ENCODE peak calls at places on chromosomes 2 and 18, in eight cellular contexts. C is choroid plexus epithelial cell; X is naive thymus-derived CD8-positive, alpha-beta T cell; W is stomach; J is ACHN; Q is skeletal muscle cell; Y is EH; T is hepatic stellate cell. A is an unnamed sample.

GRCh38 chr2:125224188-125224587 is 1199.1 kb downstream of the CNTNAP5 start:
- DNase-seq in J (no peak), C (no peak), X (no peak), W (no peak), T (no peak), Y (no peak), Q (no peak), A (no peak)

GRCh38 chr2:120566331-120567035 is 169.2 kb upstream of the GLI2 start:
- DNase-seq in T (peak; percentile 99), X (no peak), J (no peak), W (peak; percentile 78), C (peak; percentile 97), Y (no peak), Q (peak; percentile 69), A (peak; percentile 22)

GRCh38 chr2:3827673-3828575 is 124.5 kb downstream of the DCDC2C start:
- DNase-seq in T (no peak), W (no peak), Y (no peak), X (no peak), C (peak; percentile 71), Q (peak; percentile 4), J (peak; percentile 42), A (peak; percentile 16)

GRCh38 chr18:49459404-49460171 is 857 bp downstream of the DYM start:
- DNase-seq in Y (peak; percentile 44), T (peak; percentile 56), Q (no peak), W (no peak), C (peak; percentile 46), J (peak; percentile 16), X (peak; percentile 3), A (peak; percentile 24)

GRCh38 chr2:24076849-24077534 is 866 bp upstream of the SF3B6 start:
- DNase-seq in W (no peak), Y (peak; percentile 34), Q (no peak), J (no peak), T (peak; percentile 14), C (peak; percentile 33), X (no peak), A (peak; percentile 21)

GRCh38 chr2:42050350-42051167 is 2.7 kb downstream of the PKDCC start:
- DNase-seq in Q (no peak), T (no peak), J (no peak), Y (no peak), W (no peak), X (no peak), C (peak; percentile 76), A (peak; percentile 39)

GRCh38 chr18:31225668-31226067 is 63.0 kb upstream of the DSC1 start:
- DNase-seq in Q (peak; percentile 38), J (peak; percentile 8), C (peak; percentile 93), Y (no peak), T (no peak), X (no peak), W (no peak), A (no peak)

GRCh38 chr2:72543527-72544216 is 282.2 kb downstream of the EXOC6B start:
- DNase-seq in T (no peak), C (no peak), X (no peak), W (no peak), Y (no peak), Q (no peak), J (no peak), A (no peak)